ENCODE peak calls at places on chromosomes 13 and 19, in ten cellular contexts. V is amniotic stem cell, C is heart right ventricle, N is breast epithelium, I is AG08396, L is pancreas, H is cardiac muscle cell, U is iris pigment epithelial cell, Q is stomach, J is AML-193. W is an unnamed sample.

GRCh38 chr13:113906566-113906965 is 42.7 kb upstream of the GAS6 start:
- DNase-seq in H (no peak), I (no peak), J (no peak), Q (peak), N (peak), V (no peak), L (no peak), C (no peak), U (no peak), W (no peak)

GRCh38 chr19:46297700-46298476 is 1.0 kb downstream of the HIF3A start:
- DNase-seq in L (peak), U (peak), Q (peak), V (no peak), H (peak), J (no peak), N (peak), C (peak), I (peak), W (peak)

GRCh38 chr13:32669030-32669646 is 82.9 kb downstream of the PDS5B start:
- DNase-seq in U (peak), L (no peak), J (peak), N (no peak), I (peak), V (peak), Q (no peak), H (peak), C (no peak), W (peak)

GRCh38 chr13:50914301-50914700 is 4.7 kb downstream of the RNASEH2B start:
- DNase-seq in C (no peak), J (peak), V (no peak), U (no peak), H (no peak), Q (no peak), I (no peak), N (no peak), L (no peak), W (no peak)

GRCh38 chr13:40665061-40665753 is 1.2 kb downstream of the FOXO1 start:
- DNase-seq in U (no peak), H (no peak), C (peak), J (no peak), V (no peak), L (peak), I (no peak), N (no peak), Q (peak), W (no peak)

GRCh38 chr13:114118086-114118762 is 14.2 kb downstream of the RASA3 start:
- DNase-seq in H (no peak), J (no peak), U (no peak), N (peak), L (peak), C (no peak), Q (no peak), I (no peak), V (no peak), W (no peak)

GRCh38 chr13:33352520-33352919 is 67.0 kb upstream of the STARD13 start:
- DNase-seq in C (no peak), V (no peak), N (no peak), L (no peak), Q (no peak), U (no peak), H (no peak), I (no peak), J (no peak), W (no peak)

GRCh38 chr13:73607489-73608156 is 526.6 kb downstream of the KLF12 start:
- DNase-seq in N (no peak), I (no peak), H (no peak), Q (no peak), L (no peak), V (no peak), J (no peak), C (no peak), U (no peak), W (no peak)

GRCh38 chr19:50510700-50511068 is 307 bp downstream of the JOSD2 start:
- DNase-seq in I (no peak), V (no peak), J (no peak), Q (no peak), L (no peak), U (no peak), H (peak), C (no peak), N (no peak), W (no peak)

GRCh38 chr13:87537946-87538345 is 133.2 kb upstream of the SLITRK5 start:
- DNase-seq in Q (no peak), N (no peak), I (no peak), V (no peak), J (no peak), H (no peak), L (no peak), C (no peak), U (no peak), W (no peak)

GRCh38 chr19:2529473-2529918 is 53.6 kb downstream of the GADD45B start:
- DNase-seq in L (no peak), C (no peak), J (no peak), I (peak), N (no peak), Q (no peak), V (peak), U (peak), H (peak), W (peak)